ENCODE peak calls at places on chromosomes 3 and 15, in nine cellular contexts. One of them, this sample, is unnamed. For H3K9me3, the result is how much of the 10 kb centered on the place peaks cover.

GRCh38 chr15:70094690-70095311 is 2.9 kb downstream of the TLE3 start:
- DNase-seq in CD8-positive, alpha-beta memory T cell: no peak
- DNase-seq in effector memory CD4-positive, alpha-beta T cell: no peak
- DNase-seq in neural progenitor cell: no peak
- DNase-seq in cardiac muscle cell: peak
- DNase-seq in CD8-positive, alpha-beta T cell: peak
- DNase-seq in WERI-Rb-1: no peak
- DNase-seq in K562: no peak
- DNase-seq in sigmoid colon: no peak
- DNase-seq in this sample: peak

GRCh38 chr3:188575501-188575900 is 421.5 kb downstream of the LPP start:
- DNase-seq in WERI-Rb-1: no peak
- DNase-seq in CD8-positive, alpha-beta T cell: no peak
- DNase-seq in K562: no peak
- DNase-seq in cardiac muscle cell: no peak
- DNase-seq in effector memory CD4-positive, alpha-beta T cell: no peak
- DNase-seq in neural progenitor cell: no peak
- DNase-seq in CD8-positive, alpha-beta memory T cell: no peak
- DNase-seq in sigmoid colon: no peak
- DNase-seq in this sample: no peak

GRCh38 chr15:83292317-83292716 is 7.9 kb upstream of the BNC1 start:
- DNase-seq in CD8-positive, alpha-beta memory T cell: no peak
- DNase-seq in cardiac muscle cell: no peak
- DNase-seq in K562: no peak
- DNase-seq in neural progenitor cell: no peak
- DNase-seq in effector memory CD4-positive, alpha-beta T cell: no peak
- DNase-seq in CD8-positive, alpha-beta T cell: no peak
- DNase-seq in sigmoid colon: no peak
- DNase-seq in WERI-Rb-1: no peak
- DNase-seq in this sample: no peak

GRCh38 chr3:69250014-69250413 is 127.6 kb upstream of the LMOD3 start:
- DNase-seq in neural progenitor cell: peak
- DNase-seq in WERI-Rb-1: no peak
- DNase-seq in sigmoid colon: no peak
- DNase-seq in cardiac muscle cell: peak
- DNase-seq in K562: no peak
- DNase-seq in CD8-positive, alpha-beta memory T cell: peak
- DNase-seq in CD8-positive, alpha-beta T cell: no peak
- DNase-seq in effector memory CD4-positive, alpha-beta T cell: no peak
- DNase-seq in this sample: no peak

GRCh38 chr15:95520922-95521321 is 809.6 kb upstream of the NR2F2 start:
- DNase-seq in WERI-Rb-1: no peak
- DNase-seq in CD8-positive, alpha-beta memory T cell: no peak
- DNase-seq in K562: no peak
- DNase-seq in cardiac muscle cell: no peak
- DNase-seq in sigmoid colon: no peak
- DNase-seq in effector memory CD4-positive, alpha-beta T cell: no peak
- DNase-seq in CD8-positive, alpha-beta T cell: no peak
- DNase-seq in neural progenitor cell: no peak
- DNase-seq in this sample: no peak

GRCh38 chr15:51907136-51907862 is 64.3 kb downstream of the LEO1 start:
- DNase-seq in WERI-Rb-1: no peak
- DNase-seq in CD8-positive, alpha-beta T cell: no peak
- DNase-seq in effector memory CD4-positive, alpha-beta T cell: no peak
- DNase-seq in K562: peak
- DNase-seq in neural progenitor cell: no peak
- DNase-seq in CD8-positive, alpha-beta memory T cell: no peak
- DNase-seq in sigmoid colon: no peak
- DNase-seq in cardiac muscle cell: no peak
- DNase-seq in this sample: no peak

GRCh38 chr15:95247068-95247984 is 1016.0 kb downstream of the MCTP2 start:
- DNase-seq in CD8-positive, alpha-beta memory T cell: no peak
- DNase-seq in cardiac muscle cell: peak
- DNase-seq in effector memory CD4-positive, alpha-beta T cell: no peak
- DNase-seq in neural progenitor cell: no peak
- DNase-seq in CD8-positive, alpha-beta T cell: no peak
- DNase-seq in WERI-Rb-1: no peak
- DNase-seq in K562: peak
- DNase-seq in sigmoid colon: no peak
- DNase-seq in this sample: no peak

GRCh38 chr15:60191015-60191414 is 186.9 kb downstream of the FOXB1 start:
- DNase-seq in sigmoid colon: no peak
- DNase-seq in CD8-positive, alpha-beta T cell: no peak
- DNase-seq in WERI-Rb-1: no peak
- DNase-seq in neural progenitor cell: no peak
- DNase-seq in K562: no peak
- DNase-seq in effector memory CD4-positive, alpha-beta T cell: no peak
- DNase-seq in cardiac muscle cell: no peak
- DNase-seq in CD8-positive, alpha-beta memory T cell: no peak
- DNase-seq in this sample: no peak

GRCh38 chr3:15973414-15973813 is 175.6 kb upstream of the ANKRD28 start:
- DNase-seq in CD8-positive, alpha-beta T cell: no peak
- DNase-seq in sigmoid colon: no peak
- DNase-seq in WERI-Rb-1: no peak
- DNase-seq in K562: no peak
- DNase-seq in neural progenitor cell: no peak
- DNase-seq in cardiac muscle cell: no peak
- DNase-seq in effector memory CD4-positive, alpha-beta T cell: no peak
- DNase-seq in CD8-positive, alpha-beta memory T cell: no peak
- DNase-seq in this sample: no peak

DNA sequence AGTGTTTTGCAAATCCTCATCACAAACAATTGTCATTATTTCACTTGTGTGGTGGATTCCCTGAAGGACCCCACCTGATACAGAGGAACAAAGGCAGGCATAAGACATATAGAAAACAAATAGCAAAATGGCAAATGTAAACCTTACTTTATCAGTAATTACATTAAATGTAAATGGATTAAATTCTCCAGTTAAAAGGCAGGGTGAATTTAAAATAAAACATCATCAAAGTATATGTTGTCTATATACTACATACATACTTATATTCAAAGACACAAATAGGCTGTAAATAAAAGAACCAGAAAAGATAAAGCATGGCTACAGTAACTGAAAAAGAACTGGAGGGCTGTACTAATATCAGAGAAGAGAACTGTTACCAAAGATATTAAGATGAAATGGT is 117.3 kb downstream of the RFX7 start:
- DNase-seq in CD8-positive, alpha-beta T cell: no peak
- DNase-seq in neural progenitor cell: no peak
- DNase-seq in K562: no peak
- DNase-seq in cardiac muscle cell: no peak
- DNase-seq in effector memory CD4-positive, alpha-beta T cell: no peak
- DNase-seq in sigmoid colon: no peak
- DNase-seq in CD8-positive, alpha-beta memory T cell: no peak
- DNase-seq in WERI-Rb-1: no peak
- DNase-seq in this sample: no peak
- H3K9me3 ChIP-seq in CD8-positive, alpha-beta T cell: under half
- H3K9me3 ChIP-seq in neural progenitor cell: under half
- H3K9me3 ChIP-seq in K562: under half
- H3K9me3 ChIP-seq in cardiac muscle cell: under half
- H3K9me3 ChIP-seq in effector memory CD4-positive, alpha-beta T cell: under half
- H3K9me3 ChIP-seq in sigmoid colon: under half
- H3K9me3 ChIP-seq in CD8-positive, alpha-beta memory T cell: under half
- H3K9me3 ChIP-seq in WERI-Rb-1: under half
- H3K9me3 ChIP-seq in this sample: half or more

DNA sequence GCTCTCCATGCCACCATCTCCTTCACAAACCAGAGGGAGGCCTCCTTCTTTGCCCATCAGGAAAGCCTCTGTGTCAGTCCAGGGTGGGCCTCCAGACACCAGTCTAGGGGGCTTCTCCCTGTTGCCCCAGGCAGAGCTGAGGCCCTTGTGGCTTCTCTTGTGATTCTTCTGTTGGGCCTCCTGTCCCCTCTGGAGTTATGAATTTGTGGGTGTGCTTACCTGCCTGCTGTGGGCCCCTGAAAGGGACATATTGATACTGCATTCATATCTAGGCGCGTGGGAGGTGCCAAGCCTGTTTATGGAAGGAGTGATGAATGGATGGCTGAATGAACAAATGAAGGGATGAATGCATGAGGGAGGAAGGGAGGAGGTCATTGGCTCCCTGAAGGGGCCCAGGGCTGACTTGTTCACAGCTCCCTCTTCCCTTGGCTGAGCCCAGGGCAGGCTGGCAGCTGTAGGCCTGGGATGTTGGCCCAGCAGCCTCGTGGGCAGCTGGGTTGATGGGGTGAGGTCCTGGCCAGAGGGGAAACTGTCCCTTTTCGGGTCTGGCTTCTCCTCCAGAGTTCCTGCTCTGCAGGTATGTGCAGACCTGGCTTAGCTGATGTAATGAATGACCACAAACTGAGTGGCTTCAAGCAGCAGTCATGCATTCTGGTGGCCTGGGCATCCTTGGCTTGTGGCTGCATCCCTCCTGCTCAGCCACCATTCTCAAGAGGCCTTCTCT is 195.4 kb downstream of the GOLGA6L6 start:
- DNase-seq in sigmoid colon: peak
- DNase-seq in effector memory CD4-positive, alpha-beta T cell: no peak
- DNase-seq in neural progenitor cell: no peak
- DNase-seq in CD8-positive, alpha-beta memory T cell: no peak
- DNase-seq in WERI-Rb-1: no peak
- DNase-seq in K562: no peak
- DNase-seq in cardiac muscle cell: no peak
- DNase-seq in CD8-positive, alpha-beta T cell: peak
- DNase-seq in this sample: peak
- H3K9me3 ChIP-seq in sigmoid colon: under half
- H3K9me3 ChIP-seq in effector memory CD4-positive, alpha-beta T cell: under half
- H3K9me3 ChIP-seq in neural progenitor cell: half or more
- H3K9me3 ChIP-seq in CD8-positive, alpha-beta memory T cell: under half
- H3K9me3 ChIP-seq in WERI-Rb-1: under half
- H3K9me3 ChIP-seq in K562: under half
- H3K9me3 ChIP-seq in cardiac muscle cell: under half
- H3K9me3 ChIP-seq in CD8-positive, alpha-beta T cell: under half
- H3K9me3 ChIP-seq in this sample: under half

GRCh38 chr3:134328147-134328591 is 46.1 kb downstream of the AMOTL2 start:
- DNase-seq in neural progenitor cell: no peak
- DNase-seq in CD8-positive, alpha-beta memory T cell: no peak
- DNase-seq in CD8-positive, alpha-beta T cell: no peak
- DNase-seq in sigmoid colon: peak
- DNase-seq in WERI-Rb-1: no peak
- DNase-seq in cardiac muscle cell: peak
- DNase-seq in effector memory CD4-positive, alpha-beta T cell: no peak
- DNase-seq in K562: no peak
- DNase-seq in this sample: no peak
- H3K9me3 ChIP-seq in neural progenitor cell: under half
- H3K9me3 ChIP-seq in CD8-positive, alpha-beta memory T cell: under half
- H3K9me3 ChIP-seq in CD8-positive, alpha-beta T cell: under half
- H3K9me3 ChIP-seq in sigmoid colon: under half
- H3K9me3 ChIP-seq in WERI-Rb-1: under half
- H3K9me3 ChIP-seq in cardiac muscle cell: under half
- H3K9me3 ChIP-seq in effector memory CD4-positive, alpha-beta T cell: under half
- H3K9me3 ChIP-seq in K562: under half
- H3K9me3 ChIP-seq in this sample: under half

GRCh38 chr15:29050870-29051269 is 165.1 kb downstream of the APBA2 start:
- DNase-seq in effector memory CD4-positive, alpha-beta T cell: no peak
- DNase-seq in CD8-positive, alpha-beta memory T cell: no peak
- DNase-seq in CD8-positive, alpha-beta T cell: no peak
- DNase-seq in cardiac muscle cell: peak
- DNase-seq in sigmoid colon: no peak
- DNase-seq in WERI-Rb-1: no peak
- DNase-seq in K562: peak
- DNase-seq in neural progenitor cell: no peak
- DNase-seq in this sample: no peak

GRCh38 chr15:29046946-29047345 is 161.2 kb downstream of the APBA2 start:
- DNase-seq in K562: no peak
- DNase-seq in CD8-positive, alpha-beta T cell: no peak
- DNase-seq in WERI-Rb-1: no peak
- DNase-seq in sigmoid colon: no peak
- DNase-seq in CD8-positive, alpha-beta memory T cell: no peak
- DNase-seq in cardiac muscle cell: no peak
- DNase-seq in neural progenitor cell: no peak
- DNase-seq in effector memory CD4-positive, alpha-beta T cell: no peak
- DNase-seq in this sample: no peak

GRCh38 chr15:29046281-29046810 is 160.6 kb downstream of the APBA2 start:
- DNase-seq in effector memory CD4-positive, alpha-beta T cell: no peak
- DNase-seq in K562: no peak
- DNase-seq in sigmoid colon: no peak
- DNase-seq in neural progenitor cell: no peak
- DNase-seq in CD8-positive, alpha-beta memory T cell: no peak
- DNase-seq in CD8-positive, alpha-beta T cell: no peak
- DNase-seq in WERI-Rb-1: no peak
- DNase-seq in cardiac muscle cell: no peak
- DNase-seq in this sample: peak

GRCh38 chr15:29045717-29046116 is 159.9 kb downstream of the APBA2 start:
- DNase-seq in K562: no peak
- DNase-seq in effector memory CD4-positive, alpha-beta T cell: no peak
- DNase-seq in CD8-positive, alpha-beta memory T cell: no peak
- DNase-seq in CD8-positive, alpha-beta T cell: no peak
- DNase-seq in neural progenitor cell: no peak
- DNase-seq in cardiac muscle cell: peak
- DNase-seq in sigmoid colon: no peak
- DNase-seq in WERI-Rb-1: no peak
- DNase-seq in this sample: peak

GRCh38 chr15:29048011-29048410 is 162.2 kb downstream of the APBA2 start:
- DNase-seq in WERI-Rb-1: no peak
- DNase-seq in sigmoid colon: no peak
- DNase-seq in effector memory CD4-positive, alpha-beta T cell: no peak
- DNase-seq in cardiac muscle cell: no peak
- DNase-seq in neural progenitor cell: no peak
- DNase-seq in CD8-positive, alpha-beta T cell: no peak
- DNase-seq in CD8-positive, alpha-beta memory T cell: no peak
- DNase-seq in K562: no peak
- DNase-seq in this sample: peak
- H3K9me3 ChIP-seq in WERI-Rb-1: under half
- H3K9me3 ChIP-seq in sigmoid colon: under half
- H3K9me3 ChIP-seq in effector memory CD4-positive, alpha-beta T cell: under half
- H3K9me3 ChIP-seq in cardiac muscle cell: under half
- H3K9me3 ChIP-seq in neural progenitor cell: under half
- H3K9me3 ChIP-seq in CD8-positive, alpha-beta T cell: under half
- H3K9me3 ChIP-seq in CD8-positive, alpha-beta memory T cell: under half
- H3K9me3 ChIP-seq in K562: under half
- H3K9me3 ChIP-seq in this sample: under half

This sample was measured in spleen.